ENCODE peak calls at places on chromosomes 3 and 15, in nine cellular contexts. F, J, Z, V, E, H, X, B and T are unnamed samples.

GRCh38 chr15:39084683-39085530 is 496.0 kb upstream of the THBS1 start:
- DNase-seq in F (no peak), J (peak), Z (peak), V (peak), E (no peak), H (no peak), X (no peak), B (peak), T (no peak)

GRCh38 chr3:47617061-47618010 is 38.7 kb upstream of the CSPG5 start:
- DNase-seq in F (peak), J (no peak), Z (no peak), V (no peak), E (no peak), H (no peak), X (no peak), B (no peak), T (peak)

GRCh38 chr3:188516515-188516914 is 362.6 kb downstream of the LPP start:
- DNase-seq in F (no peak), J (no peak), Z (no peak), V (no peak), E (no peak), H (no peak), X (no peak), B (no peak), T (no peak)

GRCh38 chr3:171847595-171848259 is 4.6 kb downstream of the TMEM212 start:
- DNase-seq in F (no peak), J (no peak), Z (no peak), V (no peak), E (no peak), H (no peak), X (no peak), B (no peak), T (no peak)

GRCh38 chr3:87269723-87270122 is 6.7 kb downstream of the POU1F1 start:
- DNase-seq in F (no peak), J (no peak), Z (no peak), V (no peak), E (no peak), H (no peak), X (no peak), B (no peak), T (no peak)

GRCh38 chr3:176697284-176697889 is 499.9 kb downstream of the TBL1XR1 start:
- DNase-seq in F (no peak), J (peak), Z (no peak), V (no peak), E (no peak), H (peak), X (no peak), B (no peak), T (no peak)

GRCh38 chr3:194023501-194024280 is 112.3 kb upstream of the HES1 start:
- DNase-seq in F (peak), J (no peak), Z (no peak), V (no peak), E (no peak), H (no peak), X (no peak), B (no peak), T (no peak)

GRCh38 chr3:138434875-138435772 is 708 bp downstream of the ESYT3 start:
- DNase-seq in F (no peak), J (peak), Z (peak), V (no peak), E (peak), H (peak), X (no peak), B (peak), T (no peak)

GRCh38 chr3:12532182-12532581 is 13.1 kb downstream of the MKRN2OS start:
- DNase-seq in F (no peak), J (no peak), Z (no peak), V (no peak), E (no peak), H (no peak), X (no peak), B (no peak), T (no peak)

GRCh38 chr3:117011687-117012250 is 302.2 kb downstream of the TUSC7 start:
- DNase-seq in F (no peak), J (no peak), Z (peak), V (no peak), E (no peak), H (no peak), X (no peak), B (no peak), T (no peak)

GRCh38 chr3:144085964-144086363 is 114.3 kb downstream of the DIPK2A start:
- DNase-seq in F (peak), J (no peak), Z (peak), V (no peak), E (no peak), H (no peak), X (no peak), B (no peak), T (peak)

GRCh38 chr3:49554639-49555265 is 475 bp downstream of the BSN start:
- DNase-seq in F (no peak), J (peak), Z (no peak), V (peak), E (peak), H (peak), X (no peak), B (peak), T (no peak)

GRCh38 chr3:166324401-166324800 is 487.2 kb upstream of the BCHE start:
- DNase-seq in F (no peak), J (no peak), Z (no peak), V (no peak), E (no peak), H (no peak), X (no peak), B (no peak), T (no peak)

GRCh38 chr3:159280326-159280725 is 478.5 kb downstream of the MFSD1 start:
- DNase-seq in F (no peak), J (no peak), Z (no peak), V (no peak), E (no peak), H (no peak), X (no peak), B (no peak), T (no peak)

DNA sequence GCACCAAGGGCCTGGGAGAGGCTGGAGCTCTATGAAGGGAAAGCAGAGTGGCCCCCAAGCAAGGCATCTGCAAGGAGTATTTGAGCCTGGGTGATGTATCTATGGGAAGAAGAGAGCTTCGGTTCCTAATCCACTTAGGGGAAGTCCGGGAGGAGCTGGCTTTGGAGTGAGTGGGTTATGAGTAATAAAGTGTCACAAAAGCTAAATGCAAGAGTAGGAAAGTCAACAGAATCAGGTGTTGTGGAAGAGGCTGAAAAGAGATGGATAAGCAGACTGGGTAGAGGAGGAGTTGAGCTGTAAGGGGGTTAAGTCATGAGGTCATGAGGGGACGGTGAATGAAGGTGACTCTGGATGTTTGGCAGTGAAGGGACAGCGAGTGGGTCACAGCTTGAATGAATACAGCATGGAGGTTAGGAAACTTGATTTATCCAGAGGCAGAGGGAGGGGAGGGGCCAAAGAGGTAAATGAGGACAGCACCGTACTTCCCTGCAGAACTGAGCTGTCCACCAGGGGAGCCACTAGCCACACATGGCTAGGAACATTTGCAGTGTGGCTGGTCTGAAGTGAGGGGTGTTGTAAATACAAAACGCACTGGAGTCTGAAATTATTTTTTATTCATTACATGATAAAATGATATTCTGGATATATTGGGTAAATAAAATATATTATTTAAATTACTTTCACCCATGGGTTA is 83.3 kb downstream of the ADCY5 start:
- DNase-seq in F (no peak), J (no peak), Z (peak), V (no peak), E (peak), H (peak), X (peak), B (no peak), T (no peak)
- TF ChIP-seq CTCF in F (peak), J (no peak), Z (peak), V (peak), E (peak), H (peak), X (peak), B (peak), T (peak)

GRCh38 chr3:169218314-169218983 is 445.1 kb downstream of the MECOM start:
- DNase-seq in F (peak), J (peak), Z (peak), V (no peak), E (peak), H (peak), X (no peak), B (peak), T (peak)
- TF ChIP-seq CTCF in F (peak), J (peak), Z (peak), V (peak), E (peak), H (peak), X (peak), B (peak), T (peak)

GRCh38 chr15:42094512-42094963 is at the start of gene PLA2G4D:
- DNase-seq in F (no peak), J (no peak), Z (no peak), V (no peak), E (no peak), H (no peak), X (no peak), B (peak), T (no peak)
- TF ChIP-seq CTCF in F (no peak), J (no peak), Z (no peak), V (no peak), E (no peak), H (no peak), X (no peak), B (no peak), T (peak)

DNA sequence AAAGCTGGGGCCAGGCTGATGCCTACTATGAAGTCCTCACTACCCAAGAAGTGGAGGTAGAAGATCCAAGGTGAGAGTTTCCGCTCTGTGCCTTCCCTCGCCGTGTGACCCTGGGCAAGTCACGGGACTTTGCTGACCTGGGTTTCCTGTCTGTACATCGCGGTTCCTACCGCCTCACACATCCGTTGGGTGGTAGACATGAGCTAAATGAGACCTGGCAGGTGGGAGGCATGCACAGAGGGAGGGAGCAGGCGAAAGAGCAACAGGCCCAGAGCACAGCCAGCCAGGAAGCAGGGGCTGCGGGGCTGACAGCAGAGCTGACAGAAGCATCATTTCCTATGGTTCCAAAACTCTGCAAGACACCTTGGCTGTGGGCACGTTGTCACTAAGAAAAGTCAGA is 157.3 kb upstream of the BHLHE40 start:
- DNase-seq in F (no peak), J (no peak), Z (no peak), V (peak), E (no peak), H (no peak), X (no peak), B (no peak), T (no peak)
- TF ChIP-seq CTCF in F (no peak), J (no peak), Z (no peak), V (no peak), E (no peak), H (no peak), X (no peak), B (no peak), T (no peak)